ENCODE peak calls at places on chromosome 22, in eight cellular contexts. One of them, this sample, is unnamed.

GRCh38 chr22:27682438-27682837 is 119.1 kb downstream of the MN1 start:
- DNase-seq in A549: no peak
- DNase-seq in H9: peak; percentile 62
- DNase-seq in breast epithelium: no peak
- DNase-seq in PC-9: no peak
- DNase-seq in kidney: no peak
- DNase-seq in mammary epithelial cell: no peak
- DNase-seq in adrenal gland: no peak
- DNase-seq in this sample: peak; percentile 58

GRCh38 chr22:39522567-39523300 is 2.4 kb downstream of the ATF4 start:
- DNase-seq in mammary epithelial cell: peak; percentile 47
- DNase-seq in kidney: peak; percentile 42
- DNase-seq in A549: peak; percentile 41
- DNase-seq in H9: no peak
- DNase-seq in breast epithelium: no peak
- DNase-seq in PC-9: peak; percentile 22
- DNase-seq in adrenal gland: peak; percentile 79
- DNase-seq in this sample: peak; percentile 51

GRCh38 chr22:22945195-22945594 is 57.6 kb downstream of the IGLL5 start:
- DNase-seq in PC-9: no peak
- DNase-seq in adrenal gland: no peak
- DNase-seq in mammary epithelial cell: no peak
- DNase-seq in H9: no peak
- DNase-seq in kidney: no peak
- DNase-seq in A549: no peak
- DNase-seq in breast epithelium: peak; percentile 40
- DNase-seq in this sample: no peak

GRCh38 chr22:23054531-23055257 is 15.6 kb upstream of the GNAZ start:
- DNase-seq in PC-9: no peak
- DNase-seq in mammary epithelial cell: no peak
- DNase-seq in H9: peak; percentile 18
- DNase-seq in breast epithelium: no peak
- DNase-seq in kidney: peak; percentile 26
- DNase-seq in adrenal gland: no peak
- DNase-seq in A549: no peak
- DNase-seq in this sample: no peak

GRCh38 chr22:39401301-39401631 is 1.7 kb downstream of the TAB1 start:
- DNase-seq in breast epithelium: no peak
- DNase-seq in H9: no peak
- DNase-seq in A549: no peak
- DNase-seq in PC-9: no peak
- DNase-seq in mammary epithelial cell: no peak
- DNase-seq in kidney: peak; percentile 11
- DNase-seq in adrenal gland: no peak
- DNase-seq in this sample: no peak

GRCh38 chr22:27919943-27920755 is 1.1 kb upstream of the PITPNB start:
- DNase-seq in PC-9: peak; percentile 15
- DNase-seq in breast epithelium: no peak
- DNase-seq in mammary epithelial cell: peak; percentile 58
- DNase-seq in H9: peak; percentile 60
- DNase-seq in adrenal gland: peak; percentile 22
- DNase-seq in kidney: no peak
- DNase-seq in A549: peak; percentile 59
- DNase-seq in this sample: peak; percentile 78

GRCh38 chr22:22752556-22753477 is 108.4 kb downstream of the GGTLC2 start:
- DNase-seq in A549: no peak
- DNase-seq in kidney: peak; percentile 77
- DNase-seq in adrenal gland: peak; percentile 67
- DNase-seq in PC-9: no peak
- DNase-seq in breast epithelium: no peak
- DNase-seq in H9: no peak
- DNase-seq in mammary epithelial cell: peak; percentile 10
- DNase-seq in this sample: peak; percentile 88

GRCh38 chr22:26433805-26434204 is 4.7 kb downstream of the ASPHD2 start:
- DNase-seq in PC-9: no peak
- DNase-seq in A549: no peak
- DNase-seq in breast epithelium: no peak
- DNase-seq in mammary epithelial cell: no peak
- DNase-seq in kidney: no peak
- DNase-seq in adrenal gland: no peak
- DNase-seq in H9: no peak
- DNase-seq in this sample: no peak

GRCh38 chr22:33006955-33007318 is 51.2 kb downstream of the SYN3 start:
- DNase-seq in A549: no peak
- DNase-seq in PC-9: no peak
- DNase-seq in adrenal gland: no peak
- DNase-seq in breast epithelium: no peak
- DNase-seq in mammary epithelial cell: no peak
- DNase-seq in H9: no peak
- DNase-seq in kidney: no peak
- DNase-seq in this sample: no peak

GRCh38 chr22:26888887-26889286 is 231.5 kb downstream of the MIAT start:
- DNase-seq in PC-9: no peak
- DNase-seq in H9: no peak
- DNase-seq in adrenal gland: no peak
- DNase-seq in breast epithelium: no peak
- DNase-seq in mammary epithelial cell: no peak
- DNase-seq in A549: no peak
- DNase-seq in kidney: no peak
- DNase-seq in this sample: no peak

GRCh38 chr22:38942702-38943101 is 14.7 kb upstream of the APOBEC3A start:
- DNase-seq in kidney: peak; percentile 54
- DNase-seq in mammary epithelial cell: no peak
- DNase-seq in PC-9: no peak
- DNase-seq in A549: no peak
- DNase-seq in H9: no peak
- DNase-seq in breast epithelium: no peak
- DNase-seq in adrenal gland: no peak
- DNase-seq in this sample: no peak

GRCh38 chr22:23179381-23180294 is 671 bp upstream of the BCR start:
- DNase-seq in mammary epithelial cell: peak; percentile 28
- DNase-seq in adrenal gland: peak; percentile 46
- DNase-seq in H9: no peak
- DNase-seq in breast epithelium: no peak
- DNase-seq in PC-9: no peak
- DNase-seq in A549: no peak
- DNase-seq in kidney: peak; percentile 85
- DNase-seq in this sample: no peak

GRCh38 chr22:39087098-39087497 is 9.9 kb upstream of the APOBEC3H start:
- DNase-seq in kidney: no peak
- DNase-seq in PC-9: no peak
- DNase-seq in H9: no peak
- DNase-seq in mammary epithelial cell: no peak
- DNase-seq in A549: no peak
- DNase-seq in breast epithelium: no peak
- DNase-seq in adrenal gland: no peak
- DNase-seq in this sample: no peak

GRCh38 chr22:28816994-28817530 is 16.7 kb upstream of the XBP1 start:
- DNase-seq in A549: no peak
- DNase-seq in adrenal gland: no peak
- DNase-seq in mammary epithelial cell: no peak
- DNase-seq in PC-9: no peak
- DNase-seq in kidney: no peak
- DNase-seq in H9: no peak
- DNase-seq in breast epithelium: no peak
- DNase-seq in this sample: no peak

GRCh38 chr22:22731374-22731676 is 86.9 kb downstream of the GGTLC2 start:
- DNase-seq in mammary epithelial cell: no peak
- DNase-seq in breast epithelium: no peak
- DNase-seq in H9: no peak
- DNase-seq in PC-9: no peak
- DNase-seq in kidney: no peak
- DNase-seq in A549: no peak
- DNase-seq in adrenal gland: no peak
- DNase-seq in this sample: no peak

GRCh38 chr22:33921576-33922181 is 1.4 kb upstream of the LARGE1 start:
- DNase-seq in PC-9: peak; percentile 29
- DNase-seq in breast epithelium: peak; percentile 59
- DNase-seq in A549: peak; percentile 17
- DNase-seq in adrenal gland: peak; percentile 54
- DNase-seq in H9: peak; percentile 88
- DNase-seq in kidney: peak; percentile 91
- DNase-seq in mammary epithelial cell: peak; percentile 67
- DNase-seq in this sample: peak; percentile 89

DNA sequence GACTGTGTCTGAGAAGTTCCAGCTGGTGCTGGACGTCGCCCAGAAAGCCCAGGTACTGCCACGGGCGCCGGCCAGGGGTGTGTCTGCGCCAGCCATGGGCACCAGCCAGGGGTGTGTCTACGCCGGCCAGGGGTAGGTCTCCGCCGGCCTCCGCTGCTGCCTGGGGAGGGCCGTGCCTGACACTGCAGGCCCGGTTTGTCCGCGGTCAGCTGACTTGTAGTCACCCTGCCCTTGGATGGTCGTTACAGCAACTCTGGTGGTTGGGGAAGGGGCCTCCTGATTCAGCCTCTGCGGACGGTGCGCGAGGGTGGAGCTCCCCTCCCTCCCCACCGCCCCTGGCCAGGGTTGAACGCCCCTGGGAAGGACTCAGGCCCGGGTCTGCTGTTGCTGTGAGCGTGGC is 47.9 kb downstream of the GRAMD4 start:
- DNase-seq in adrenal gland: no peak
- DNase-seq in kidney: no peak
- DNase-seq in PC-9: no peak
- DNase-seq in breast epithelium: no peak
- DNase-seq in H9: no peak
- DNase-seq in mammary epithelial cell: no peak
- DNase-seq in A549: no peak
- DNase-seq in this sample: no peak
- TF ChIP-seq CTCF in adrenal gland: no peak
- TF ChIP-seq CTCF in kidney: no peak
- TF ChIP-seq CTCF in PC-9: no peak
- TF ChIP-seq CTCF in breast epithelium: no peak
- TF ChIP-seq CTCF in H9: no peak
- TF ChIP-seq CTCF in mammary epithelial cell: no peak
- TF ChIP-seq CTCF in A549: no peak
- TF ChIP-seq CTCF in this sample: no peak

GRCh38 chr22:18091916-18092526 is 14.2 kb downstream of the PEX26 start:
- DNase-seq in breast epithelium: peak; percentile 72
- DNase-seq in mammary epithelial cell: peak; percentile 69
- DNase-seq in H9: no peak
- DNase-seq in kidney: peak; percentile 82
- DNase-seq in adrenal gland: peak; percentile 84
- DNase-seq in PC-9: no peak
- DNase-seq in A549: peak; percentile 78
- DNase-seq in this sample: peak; percentile 93
- H3K27ac ChIP-seq in breast epithelium: peak overlapping the region; percentile 91
- H3K27ac ChIP-seq in mammary epithelial cell: peak overlapping the region; percentile 38
- H3K27ac ChIP-seq in H9: no peak overlapping the region
- H3K27ac ChIP-seq in kidney: peak overlapping the region; percentile 83
- H3K27ac ChIP-seq in adrenal gland: peak overlapping the region; percentile 95
- H3K27ac ChIP-seq in PC-9: no peak overlapping the region
- H3K27ac ChIP-seq in A549: peak overlapping the region; percentile 93
- H3K27ac ChIP-seq in this sample: peak overlapping the region; percentile 77

DNA sequence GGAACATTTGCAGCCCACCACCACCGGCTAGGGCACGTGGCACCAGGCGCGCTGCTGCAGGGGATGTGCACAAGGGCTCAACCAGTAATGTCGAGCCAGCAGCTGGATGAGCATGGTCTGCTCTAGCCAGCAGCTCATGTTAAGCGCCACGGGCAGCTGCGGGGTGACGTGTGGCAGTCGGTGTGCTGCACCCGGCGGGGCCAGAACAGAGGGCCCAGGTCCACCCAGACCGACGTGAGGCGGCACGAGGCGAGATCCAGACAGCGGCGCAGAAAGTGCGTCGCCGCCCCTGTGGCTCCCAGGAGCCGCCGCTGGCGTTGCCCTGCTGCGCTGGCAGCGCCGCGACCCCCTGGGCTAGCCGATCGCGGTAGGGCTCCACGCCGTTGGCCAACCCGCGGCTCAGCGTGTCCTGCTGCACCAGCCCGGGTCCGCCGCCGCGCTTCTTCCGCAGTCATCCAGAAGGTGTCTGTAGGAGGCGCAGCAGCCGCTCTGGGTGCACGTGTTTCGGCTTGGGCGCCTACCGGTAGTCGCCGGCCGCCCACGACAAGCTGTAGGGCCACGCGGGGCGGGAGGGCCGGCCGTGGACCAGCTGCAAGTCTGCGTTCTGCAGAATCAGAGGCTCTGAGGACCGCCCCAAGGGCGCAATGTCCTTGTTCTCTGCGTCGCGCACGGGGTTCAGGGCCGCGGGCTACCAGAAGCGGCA is 4.6 kb upstream of the GALR3 start:
- DNase-seq in A549: no peak
- DNase-seq in breast epithelium: peak; percentile 67
- DNase-seq in mammary epithelial cell: peak; percentile 14
- DNase-seq in PC-9: peak; percentile 44
- DNase-seq in H9: peak; percentile 77
- DNase-seq in adrenal gland: peak; percentile 64
- DNase-seq in kidney: peak; percentile 84
- DNase-seq in this sample: peak; percentile 73
- TF ChIP-seq CTCF in A549: no peak
- TF ChIP-seq CTCF in breast epithelium: no peak
- TF ChIP-seq CTCF in mammary epithelial cell: peak; percentile 39
- TF ChIP-seq CTCF in PC-9: no peak
- TF ChIP-seq CTCF in H9: peak; percentile 59
- TF ChIP-seq CTCF in adrenal gland: peak; percentile 47
- TF ChIP-seq CTCF in kidney: peak; percentile 29
- TF ChIP-seq CTCF in this sample: peak; percentile 42

GRCh38 chr22:49580024-49580423 is 247.6 kb downstream of the BRD1 start:
- DNase-seq in breast epithelium: no peak
- DNase-seq in kidney: no peak
- DNase-seq in H9: no peak
- DNase-seq in A549: no peak
- DNase-seq in mammary epithelial cell: no peak
- DNase-seq in PC-9: no peak
- DNase-seq in adrenal gland: no peak
- DNase-seq in this sample: no peak

GRCh38 chr22:49582671-49583070 is 245.0 kb downstream of the BRD1 start:
- DNase-seq in PC-9: no peak
- DNase-seq in breast epithelium: no peak
- DNase-seq in adrenal gland: no peak
- DNase-seq in A549: no peak
- DNase-seq in mammary epithelial cell: no peak
- DNase-seq in kidney: peak; percentile 45
- DNase-seq in H9: no peak
- DNase-seq in this sample: no peak

GRCh38 chr22:49583341-49583740 is 244.3 kb downstream of the BRD1 start:
- DNase-seq in H9: no peak
- DNase-seq in kidney: peak; percentile 49
- DNase-seq in adrenal gland: no peak
- DNase-seq in breast epithelium: no peak
- DNase-seq in PC-9: no peak
- DNase-seq in A549: no peak
- DNase-seq in mammary epithelial cell: no peak
- DNase-seq in this sample: no peak

GRCh38 chr22:49583886-49584505 is 243.7 kb downstream of the BRD1 start:
- DNase-seq in adrenal gland: no peak
- DNase-seq in PC-9: no peak
- DNase-seq in breast epithelium: no peak
- DNase-seq in mammary epithelial cell: no peak
- DNase-seq in kidney: no peak
- DNase-seq in H9: no peak
- DNase-seq in A549: no peak
- DNase-seq in this sample: no peak

DNA sequence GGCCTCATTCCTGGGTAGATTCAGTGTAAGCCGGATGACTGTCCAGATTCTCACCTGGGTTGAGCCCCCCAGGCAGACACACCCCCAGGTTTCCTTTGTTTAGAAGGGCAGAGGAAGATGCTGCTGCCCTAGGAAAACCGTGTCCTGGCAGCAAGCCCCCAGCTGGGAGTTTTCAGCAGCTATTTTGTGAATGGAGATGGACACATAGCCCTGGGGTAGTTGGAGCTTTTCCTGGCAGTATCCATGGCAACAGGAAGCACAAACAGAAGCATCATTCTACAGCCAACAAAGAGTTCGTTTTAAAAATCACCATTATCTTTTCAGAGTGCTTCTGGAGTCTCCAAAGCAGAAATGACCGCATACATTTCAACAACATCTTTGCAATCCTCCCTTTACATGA is 245.5 kb downstream of the BRD1 start:
- DNase-seq in A549: no peak
- DNase-seq in PC-9: no peak
- DNase-seq in H9: no peak
- DNase-seq in mammary epithelial cell: no peak
- DNase-seq in breast epithelium: no peak
- DNase-seq in kidney: no peak
- DNase-seq in adrenal gland: no peak
- DNase-seq in this sample: no peak
- H3K27ac ChIP-seq in A549: no peak overlapping the region
- H3K27ac ChIP-seq in PC-9: no peak overlapping the region
- H3K27ac ChIP-seq in H9: no peak overlapping the region
- H3K27ac ChIP-seq in mammary epithelial cell: no peak overlapping the region
- H3K27ac ChIP-seq in breast epithelium: no peak overlapping the region
- H3K27ac ChIP-seq in kidney: no peak overlapping the region
- H3K27ac ChIP-seq in adrenal gland: no peak overlapping the region
- H3K27ac ChIP-seq in this sample: no peak overlapping the region

This sample was measured in cardiac muscle cell.